ENCODE peak calls at places on chromosomes 4 and X, in four cellular contexts. B is GM12878, C is K562, Z is H1. W is an unnamed sample.
A peak's percentile ranks its signal among the peaks of the same experiment; 100 is the strongest.

GRCh38 chr4:73704314-73705055 is 35.9 kb upstream of the CXCL8 start:
- DNase-seq in C (peak; percentile 28), B (no peak), Z (no peak), W (peak; percentile 48)

GRCh38 chrX:80550722-80551121 is 130.5 kb downstream of the TENT5D start:
- DNase-seq in B (no peak), C (no peak), Z (peak; percentile 43), W (peak; percentile 12)

GRCh38 chr4:147678121-147678520 is 5.8 kb downstream of the PRMT9 start:
- DNase-seq in Z (no peak), B (no peak), C (no peak), W (no peak)

GRCh38 chr4:20623936-20624335 is 76.3 kb upstream of the PACRGL start:
- DNase-seq in B (no peak), C (no peak), Z (no peak), W (no peak)

GRCh38 chr4:177907736-177908424 is 465.6 kb upstream of the AGA start:
- DNase-seq in B (no peak), C (no peak), Z (no peak), W (no peak)

GRCh38 chr4:150578745-150579470 is 3.0 kb upstream of the MAB21L2 start:
- DNase-seq in B (no peak), C (no peak), Z (no peak), W (no peak)

GRCh38 chr4:177713454-177713853 is 271.2 kb upstream of the AGA start:
- DNase-seq in C (no peak), B (no peak), Z (no peak), W (no peak)

GRCh38 chr4:159045321-159045720 is 57.6 kb upstream of the RAPGEF2 start:
- DNase-seq in Z (no peak), B (no peak), C (no peak), W (no peak)

GRCh38 chrX:110944323-110944761 is 148.7 kb upstream of the CHRDL1 start:
- DNase-seq in Z (peak; percentile 48), C (no peak), B (no peak), W (no peak)

GRCh38 chr4:122959441-122959840 is 37.0 kb upstream of the NUDT6 start:
- DNase-seq in B (no peak), Z (no peak), C (no peak), W (no peak)

GRCh38 chrX:117291760-117292159 is 824.9 kb downstream of the KLHL13 start:
- DNase-seq in B (no peak), Z (no peak), C (no peak), W (no peak)

GRCh38 chrX:69238960-69239231 is 73.6 kb upstream of the PJA1 start:
- DNase-seq in B (no peak), Z (no peak), C (no peak), W (no peak)

GRCh38 chrX:41473936-41474725 is 27.0 kb downstream of the NYX start:
- DNase-seq in C (no peak), B (no peak), Z (no peak), W (no peak)

GRCh38 chr4:39655866-39656265 is 17.2 kb upstream of the SMIM14 start:
- DNase-seq in C (no peak), Z (no peak), B (no peak), W (peak; percentile 17)

GRCh38 chr4:90419124-90419711 is 292.0 kb downstream of the CCSER1 start:
- DNase-seq in C (no peak), Z (no peak), B (no peak), W (peak; percentile 16)

GRCh38 chr4:27121830-27122229 is 261.2 kb downstream of the STIM2 start:
- DNase-seq in Z (no peak), C (no peak), B (no peak), W (no peak)

GRCh38 chr4:73762409-73762808 is 22.0 kb downstream of the CXCL8 start:
- DNase-seq in Z (no peak), C (no peak), B (peak; percentile 11), W (no peak)

GRCh38 chr4:24192018-24192641 is 302.3 kb upstream of the PPARGC1A start:
- DNase-seq in Z (no peak), C (no peak), B (no peak), W (no peak)

GRCh38 chr4:94882756-94883155 is 125.0 kb downstream of the BMPR1B start:
- DNase-seq in B (no peak), Z (no peak), C (no peak), W (no peak)

GRCh38 chrX:132636080-132636479 is 147.2 kb upstream of the MBNL3 start:
- DNase-seq in Z (no peak), B (no peak), C (no peak), W (no peak)

GRCh38 chr4:140256335-140256734 is 102.4 kb upstream of the MAML3 start:
- DNase-seq in B (no peak), C (no peak), Z (no peak), W (peak; percentile 38)

GRCh38 chr4:115187136-115187535 is 73.7 kb upstream of the NDST4 start:
- DNase-seq in B (no peak), C (no peak), Z (no peak), W (no peak)

GRCh38 chrX:2508648-2509335 is 8.0 kb upstream of the DHRSX start:
- DNase-seq in Z (no peak), C (no peak), B (no peak), W (no peak)

GRCh38 chr4:138184881-138185280 is 57.3 kb downstream of the SLC7A11 start:
- DNase-seq in B (no peak), C (no peak), Z (no peak), W (no peak)

GRCh38 chr4:138186264-138186663 is 55.9 kb downstream of the SLC7A11 start:
- DNase-seq in B (no peak), Z (no peak), C (no peak), W (no peak)

GRCh38 chr4:138181288-138181687 is 60.9 kb downstream of the SLC7A11 start:
- DNase-seq in B (no peak), Z (no peak), C (no peak), W (no peak)

GRCh38 chr4:138178566-138178965 is 63.6 kb downstream of the SLC7A11 start:
- DNase-seq in C (no peak), Z (no peak), B (no peak), W (no peak)

GRCh38 chr4:138182838-138183426 is 59.2 kb downstream of the SLC7A11 start:
- DNase-seq in B (no peak), Z (no peak), C (peak; percentile 13), W (peak; percentile 56)
- TF ChIP-seq HDAC6 in B (no peak), Z (no peak), C (no peak), W (no peak)

GRCh38 chr4:184420402-184420801 is 53.9 kb downstream of the IRF2 start:
- DNase-seq in C (no peak), Z (no peak), B (peak; percentile 20), W (no peak)

GRCh38 chr4:184415071-184415470 is 59.3 kb downstream of the IRF2 start:
- DNase-seq in Z (no peak), C (no peak), B (no peak), W (no peak)

GRCh38 chr4:184419976-184420375 is 54.4 kb downstream of the IRF2 start:
- DNase-seq in Z (no peak), C (no peak), B (no peak), W (no peak)

GRCh38 chr4:184416913-184417734 is 57.2 kb downstream of the IRF2 start:
- DNase-seq in Z (no peak), B (peak; percentile 48), C (no peak), W (no peak)

DNA sequence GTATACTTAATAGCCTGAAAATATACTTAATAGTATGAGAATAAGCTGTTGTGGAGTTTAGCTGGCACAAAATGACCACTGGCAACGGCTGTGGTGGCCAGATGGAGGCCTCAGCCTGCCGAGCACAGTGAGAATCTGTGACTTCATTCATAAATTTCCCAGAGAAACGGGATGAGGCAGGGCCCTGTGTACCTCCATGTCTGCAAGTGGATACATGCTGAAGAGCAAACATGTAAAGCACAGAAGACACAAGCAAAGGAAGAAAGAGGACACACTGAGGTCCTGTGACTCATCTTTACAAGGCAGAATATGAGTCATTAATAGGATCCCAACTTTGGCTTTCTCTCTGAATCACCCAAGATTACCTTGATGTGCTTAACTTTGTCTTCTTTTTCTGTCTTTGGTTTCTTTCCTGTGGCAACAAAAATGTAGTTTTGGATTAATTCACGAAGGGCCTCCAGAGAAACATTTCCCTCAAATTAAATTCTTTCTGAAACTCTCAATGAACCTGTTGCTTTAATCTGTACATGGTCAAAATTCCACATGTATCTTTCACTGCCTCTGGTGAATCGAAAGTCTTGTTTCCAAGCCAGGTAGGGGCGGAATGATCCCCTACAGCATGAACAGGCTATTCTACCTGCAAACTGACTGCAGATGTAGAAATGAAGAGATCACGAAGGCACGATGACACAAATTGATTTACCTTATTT is 56.4 kb downstream of the IRF2 start:
- DNase-seq in B (peak; percentile 78), Z (no peak), C (peak; percentile 47), W (peak; percentile 27)
- TF ChIP-seq SRF in B (no peak), Z (no peak), C (no peak), W (no peak)

GRCh38 chr4:127896528-127896927 is 15.8 kb downstream of the PLK4 start:
- DNase-seq in B (no peak), C (no peak), Z (no peak), W (no peak)

GRCh38 chr4:127896069-127896468 is 15.4 kb downstream of the PLK4 start:
- DNase-seq in B (no peak), C (no peak), Z (no peak), W (no peak)
- TF ChIP-seq HDAC6 in B (no peak), C (no peak), Z (no peak), W (no peak)

DNA sequence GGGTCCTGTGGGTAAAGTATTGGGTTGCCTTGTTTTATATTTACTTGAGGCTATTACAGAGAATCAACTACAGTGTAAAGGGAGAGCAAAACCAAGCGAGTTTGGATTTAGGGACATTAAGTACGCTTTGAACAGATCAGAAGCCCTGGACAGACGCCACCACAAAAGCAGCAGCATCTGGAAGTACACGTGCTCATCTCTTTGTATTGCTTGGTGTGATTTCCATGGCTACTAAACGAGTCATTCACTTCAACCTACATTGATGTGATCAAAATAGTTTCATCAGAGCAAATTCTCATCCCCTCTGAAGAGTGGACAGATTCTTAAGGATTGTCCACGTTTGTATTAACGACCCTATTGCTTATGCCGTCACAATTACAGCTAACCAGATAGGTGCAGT is 85.1 kb downstream of the SORBS2 start:
- DNase-seq in C (no peak), Z (no peak), B (no peak), W (no peak)
- TF ChIP-seq SRF in C (no peak), Z (no peak), B (no peak), W (no peak)

GRCh38 chrX:66019310-66019652 is 20.6 kb downstream of the VSIG4 start:
- DNase-seq in Z (no peak), B (no peak), C (no peak), W (no peak)

GRCh38 chrX:66021758-66022741 is 17.8 kb downstream of the VSIG4 start:
- DNase-seq in C (no peak), B (no peak), Z (no peak), W (no peak)

GRCh38 chrX:66019974-66020373 is 19.9 kb downstream of the VSIG4 start:
- DNase-seq in Z (no peak), C (no peak), B (no peak), W (no peak)

GRCh38 chrX:66021407-66021757 is 18.5 kb downstream of the VSIG4 start:
- DNase-seq in Z (no peak), B (no peak), C (no peak), W (no peak)

GRCh38 chrX:66020578-66021406 is 19.1 kb downstream of the VSIG4 start:
- DNase-seq in B (no peak), Z (no peak), C (no peak), W (no peak)
- TF ChIP-seq HDAC6 in B (no peak), Z (no peak), C (no peak), W (no peak)

DNA sequence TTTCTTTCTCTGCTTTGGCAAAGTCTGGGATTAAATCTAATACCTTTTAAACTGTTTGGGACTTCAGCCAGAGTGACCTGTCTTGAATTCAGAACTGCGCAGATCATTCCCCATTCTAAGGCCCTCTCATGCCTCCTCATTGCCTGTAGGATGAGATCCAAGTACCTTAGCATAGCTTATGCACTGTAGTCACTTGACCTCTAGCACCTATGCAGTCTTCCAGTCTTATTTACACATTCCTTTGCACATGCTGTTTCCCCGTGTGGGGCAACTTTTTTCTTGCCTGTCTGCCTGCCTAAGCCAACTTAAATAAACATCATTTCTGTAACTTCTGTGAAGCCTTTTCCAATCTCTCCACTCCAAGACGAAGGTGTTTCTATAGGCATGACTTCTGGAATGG is 68.4 kb downstream of the AR start:
- DNase-seq in C (no peak), Z (no peak), B (no peak), W (no peak)
- TF ChIP-seq SRF in C (no peak), Z (no peak), B (no peak), W (no peak)